ENCODE peak calls at places on chromosomes 5 and 9, in four cellular contexts. B is ovary, U is heart left ventricle, T is esophagus squamous epithelium. E is an unnamed sample.

GRCh38 chr5:88551724-88552345 is 283.2 kb upstream of the TMEM161B start:
- DNase-seq in B (no peak), U (no peak), T (no peak), E (no peak)

GRCh38 chr9:87662808-87663528 is 63.0 kb upstream of the CTSL start:
- DNase-seq in B (peak), U (peak), T (no peak), E (peak)

GRCh38 chr5:6686916-6687409 is 26.3 kb upstream of the TENT4A start:
- DNase-seq in B (no peak), U (no peak), T (no peak), E (no peak)

GRCh38 chr5:38226091-38226490 is 32.3 kb upstream of the EGFLAM start:
- DNase-seq in B (no peak), U (no peak), T (no peak), E (no peak)

GRCh38 chr9:74379718-74380117 is 117.4 kb upstream of the RORB start:
- DNase-seq in B (no peak), U (no peak), T (no peak), E (peak)

GRCh38 chr5:135458921-135459331 is 6.8 kb upstream of the TIFAB start:
- DNase-seq in B (peak), U (no peak), T (no peak), E (no peak)

GRCh38 chr5:160938532-160938931 is 86.5 kb upstream of the ATP10B start:
- DNase-seq in B (no peak), U (no peak), T (no peak), E (no peak)

GRCh38 chr5:41200506-41200905 is 12.8 kb downstream of the C6 start:
- DNase-seq in B (no peak), U (no peak), T (no peak), E (no peak)

GRCh38 chr9:82090041-82090440 is 101.5 kb downstream of the SPATA31D1 start:
- DNase-seq in B (no peak), U (no peak), T (no peak), E (no peak)

GRCh38 chr5:174751154-174751990 is 27.0 kb downstream of the MSX2 start:
- DNase-seq in B (no peak), U (no peak), T (no peak), E (peak)

GRCh38 chr5:113150221-113150620 is 173.6 kb downstream of the DCP2 start:
- DNase-seq in B (no peak), U (no peak), T (no peak), E (no peak)

GRCh38 chr5:145521066-145521465 is 314.1 kb downstream of the PRELID2 start:
- DNase-seq in B (no peak), U (no peak), T (no peak), E (no peak)

GRCh38 chr5:173230741-173231380 is 4.1 kb downstream of the NKX2-5 start:
- DNase-seq in B (no peak), U (peak), T (no peak), E (no peak)

GRCh38 chr5:169647566-169647965 is 10.5 kb downstream of the DOCK2 start:
- DNase-seq in B (no peak), U (no peak), T (no peak), E (no peak)

GRCh38 chr5:44332360-44332971 is 56.8 kb downstream of the FGF10 start:
- DNase-seq in B (no peak), U (no peak), T (no peak), E (no peak)

GRCh38 chr9:69961834-69962233 is 81.8 kb upstream of the MAMDC2 start:
- DNase-seq in B (no peak), U (no peak), T (no peak), E (no peak)

GRCh38 chr5:122180146-122180712 is 50.9 kb downstream of the ZNF474 start:
- DNase-seq in B (no peak), U (no peak), T (no peak), E (no peak)

GRCh38 chr5:41670854-41671791 is 160.7 kb upstream of the PLCXD3 start:
- DNase-seq in B (no peak), U (no peak), T (no peak), E (no peak)

GRCh38 chr5:98170994-98171393 is 602.5 kb upstream of the RGMB start:
- DNase-seq in B (no peak), U (no peak), T (no peak), E (no peak)

GRCh38 chr9:76766126-76766525 is 1.9 kb downstream of the PCA3 start:
- DNase-seq in B (no peak), U (no peak), T (no peak), E (no peak)

GRCh38 chr9:8432224-8432623 is 632.6 kb upstream of the DMAC1 start:
- DNase-seq in B (no peak), U (no peak), T (no peak), E (no peak)

GRCh38 chr5:12017037-12017436 is 112.8 kb upstream of the CTNND2 start:
- DNase-seq in B (no peak), U (no peak), T (no peak), E (no peak)

GRCh38 chr5:159440948-159441347 is 110.7 kb upstream of the IL12B start:
- DNase-seq in B (no peak), U (no peak), T (no peak), E (no peak)

GRCh38 chr5:159441441-159441840 is 111.2 kb upstream of the IL12B start:
- DNase-seq in B (no peak), U (peak), T (no peak), E (peak)

GRCh38 chr5:159442210-159442850 is 112.0 kb upstream of the IL12B start:
- DNase-seq in B (peak), U (peak), T (no peak), E (no peak)

GRCh38 chr5:159440235-159440634 is 109.9 kb upstream of the IL12B start:
- DNase-seq in B (no peak), U (no peak), T (no peak), E (no peak)

DNA sequence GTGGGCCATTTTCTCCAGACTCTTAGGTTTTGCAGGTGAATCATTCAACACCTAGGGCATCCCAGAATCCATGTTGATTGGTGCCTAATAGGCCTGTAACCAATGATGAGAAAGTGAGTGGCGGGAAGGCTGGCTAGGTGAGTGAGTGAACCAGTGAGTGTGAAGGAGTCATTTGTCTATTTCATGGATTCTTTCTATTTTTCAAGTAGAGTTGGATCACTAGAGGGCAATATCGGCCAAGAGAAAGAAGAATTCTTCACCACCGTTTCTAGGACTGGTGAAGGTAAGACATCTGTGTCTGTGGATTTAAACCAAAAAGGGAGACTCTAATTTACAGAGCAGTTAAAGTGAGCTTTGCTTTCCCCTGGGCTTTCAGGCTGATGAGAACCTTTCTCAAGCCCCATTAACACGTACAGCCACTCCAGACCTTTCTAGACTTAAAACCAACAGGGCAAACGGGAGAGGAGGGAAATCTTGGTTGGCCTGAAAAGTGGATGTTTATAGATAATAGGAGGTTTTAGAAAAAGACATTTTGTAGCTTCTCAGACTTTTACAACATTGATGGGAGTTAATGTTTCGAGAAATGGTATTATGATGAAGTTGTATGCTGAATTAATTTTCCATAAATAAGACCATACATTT is 114.3 kb upstream of the IL12B start:
- DNase-seq in B (no peak), U (no peak), T (no peak), E (no peak)
- TF ChIP-seq CTCF in B (peak), U (peak), T (peak), E (peak)

DNA sequence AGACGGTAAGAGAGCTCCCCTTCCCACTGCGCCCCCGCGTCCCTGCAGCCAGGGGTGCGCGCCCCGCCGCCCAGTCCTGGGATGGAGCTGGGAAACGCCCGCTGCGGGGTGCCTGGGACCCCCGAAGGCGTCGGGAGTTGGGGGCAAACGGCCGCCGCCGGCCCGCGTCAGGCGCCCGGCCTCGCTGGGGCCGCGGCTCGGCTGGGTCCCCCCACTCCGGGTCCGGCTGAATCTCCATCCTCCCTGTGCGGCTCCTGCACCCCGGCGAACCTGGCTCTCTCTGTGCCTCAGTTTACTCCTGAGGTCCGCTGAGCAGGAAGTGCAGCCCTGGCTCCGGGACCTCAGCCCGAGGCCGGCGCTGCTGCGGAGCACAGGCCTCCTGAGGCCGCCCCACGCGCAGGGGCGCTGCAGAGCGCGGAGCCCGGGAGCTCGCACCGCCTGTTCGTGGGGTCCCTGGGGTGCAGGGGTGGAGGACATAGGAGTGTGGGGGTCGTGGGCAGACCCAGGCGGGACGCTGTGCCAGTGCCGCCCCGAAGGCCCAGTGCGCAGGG is 13.9 kb upstream of the TMEM250 start:
- DNase-seq in B (no peak), U (no peak), T (no peak), E (no peak)
- H3K4me3 ChIP-seq in B (no peak), U (peak), T (peak), E (no peak)

DNA sequence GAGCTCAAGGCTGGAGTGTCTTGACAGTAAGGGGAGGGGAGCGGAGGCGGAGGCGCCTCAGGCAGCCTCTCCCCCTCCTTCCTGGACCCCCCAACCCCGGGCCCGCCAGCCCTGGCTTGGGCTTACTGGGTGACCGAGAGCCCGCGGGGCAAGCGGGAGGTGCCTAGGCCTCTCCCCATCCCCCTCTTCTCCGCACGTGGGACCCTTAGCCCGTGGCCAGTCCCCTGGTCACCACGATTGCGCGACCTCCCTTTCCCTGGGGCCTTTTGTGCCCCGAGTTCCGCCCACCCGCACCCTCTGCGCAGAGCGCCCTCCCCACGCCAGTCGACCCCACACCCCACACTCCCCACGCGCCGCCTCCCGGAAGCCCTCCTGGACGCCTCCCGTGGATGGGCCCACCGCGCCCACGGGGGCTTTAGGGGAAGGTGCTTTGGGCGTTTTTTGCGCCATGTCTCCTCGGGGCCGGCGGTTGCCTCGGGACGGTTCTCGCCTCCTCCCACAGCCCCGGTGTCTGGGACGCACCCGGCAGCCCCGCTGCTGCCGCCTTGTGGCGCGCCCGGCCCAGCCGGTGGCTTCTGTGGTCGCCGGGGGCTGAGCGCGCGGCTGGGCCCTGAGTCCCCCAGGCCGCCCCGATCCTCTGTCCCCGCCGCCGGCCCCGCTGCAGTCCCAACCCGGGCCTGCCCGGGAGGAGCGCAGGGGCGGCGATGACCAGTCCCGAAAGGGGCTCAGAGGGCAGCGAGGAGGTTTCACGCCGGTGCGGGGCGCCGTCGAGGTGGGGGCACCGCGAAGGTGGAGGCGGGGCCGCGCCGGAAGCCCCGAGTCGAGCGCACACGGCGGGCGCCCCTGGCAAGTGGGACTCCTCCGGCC is 3.2 kb downstream of the TOR4A start:
- DNase-seq in B (no peak), U (peak), T (no peak), E (peak)
- TF ChIP-seq CTCF in B (no peak), U (peak), T (peak), E (peak)

GRCh38 chr9:127848756-127849504 is 5.5 kb downstream of the ENG start:
- DNase-seq in B (no peak), U (no peak), T (no peak), E (no peak)
- H3K4me3 ChIP-seq in B (no peak), U (peak), T (peak), E (no peak)

GRCh38 chr9:754150-754931 is 87.2 kb upstream of the DMRT1 start:
- DNase-seq in B (no peak), U (no peak), T (no peak), E (no peak)
- TF ChIP-seq CTCF in B (no peak), U (no peak), T (no peak), E (no peak)

DNA sequence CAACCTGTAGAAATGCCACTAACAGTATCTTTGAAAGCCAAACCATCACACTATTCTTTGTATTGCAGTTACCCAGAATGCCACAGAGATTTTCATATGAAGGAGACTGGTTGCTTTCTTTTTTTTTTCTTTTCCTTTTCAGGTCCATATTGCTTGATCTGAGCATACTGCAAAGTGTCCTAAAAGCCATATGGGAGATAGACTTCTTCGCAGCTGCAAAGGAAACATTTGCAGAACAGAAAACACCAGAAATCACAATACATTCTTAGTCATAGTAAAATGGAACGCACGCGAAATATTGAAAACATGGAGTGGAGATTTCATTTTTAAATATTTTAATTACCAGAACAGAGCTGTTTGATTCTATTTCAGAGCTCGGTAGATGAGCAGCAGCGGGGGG is 284.1 kb downstream of the NFIB start:
- DNase-seq in B (no peak), U (no peak), T (no peak), E (no peak)
- H3K4me3 ChIP-seq in B (peak), U (peak), T (peak), E (no peak)

GRCh38 chr5:1523793-1524480 is at the start of gene LPCAT1:
- DNase-seq in B (peak), U (peak), T (no peak), E (peak)
- TF ChIP-seq CTCF in B (peak), U (peak), T (peak), E (no peak)

DNA sequence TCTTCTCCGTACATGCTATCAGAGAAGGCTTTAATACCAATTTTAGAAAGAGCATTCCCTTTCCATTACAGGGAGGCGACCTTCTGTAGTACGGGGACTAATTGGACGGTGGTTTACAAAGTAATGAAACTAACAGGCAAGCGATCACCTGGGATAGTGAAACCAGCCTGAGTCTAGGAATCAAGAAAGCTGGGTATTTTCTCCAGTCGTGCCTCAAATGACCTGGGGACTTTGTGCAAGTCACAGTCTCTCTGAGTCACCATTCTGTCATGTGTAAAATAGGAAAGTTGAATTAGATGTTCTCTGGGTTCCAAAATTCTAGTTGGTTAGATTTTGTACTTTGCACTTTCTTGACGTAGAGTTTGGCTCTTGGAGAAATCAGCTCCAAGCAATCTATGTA is 22.7 kb upstream of the SSBP2 start:
- DNase-seq in B (no peak), U (no peak), T (no peak), E (no peak)
- H3K4me3 ChIP-seq in B (no peak), U (no peak), T (no peak), E (no peak)

GRCh38 chr5:55226934-55227737 is at the start of gene MCIDAS:
- DNase-seq in B (no peak), U (peak), T (no peak), E (peak)
- TF ChIP-seq CTCF in B (no peak), U (no peak), T (peak), E (no peak)